ENCODE peak calls at places on chromosomes 4 and X, in ten cellular contexts. K, B, M, N, I, G, C, A, F and Q are unnamed samples. For H3K27me3, the result is how much of the 10 kb centered on the place peaks cover.

GRCh38 chr4:56908206-56909082 is 744 bp downstream of the REST start:
- DNase-seq in K (peak), B (peak), M (peak), N (peak), I (peak), G (peak), C (peak), A (no peak), F (no peak), Q (no peak)

GRCh38 chr4:38904090-38904666 is 36.6 kb downstream of the FAM114A1 start:
- DNase-seq in K (no peak), B (peak), M (no peak), N (no peak), I (no peak), G (peak), C (no peak), A (no peak), F (no peak), Q (no peak)

GRCh38 chr4:98605216-98605615 is 53.2 kb downstream of the TSPAN5 start:
- DNase-seq in K (no peak), B (no peak), M (no peak), N (no peak), I (peak), G (no peak), C (no peak), A (no peak), F (no peak), Q (no peak)

GRCh38 chr4:110270492-110271197 is 72.2 kb upstream of the ELOVL6 start:
- DNase-seq in K (no peak), B (no peak), M (peak), N (no peak), I (peak), G (no peak), C (no peak), A (no peak), F (no peak), Q (no peak)

GRCh38 chrX:118240359-118240758 is 105.5 kb upstream of the WDR44 start:
- DNase-seq in K (peak), B (no peak), M (peak), N (no peak), I (no peak), G (no peak), C (no peak), A (no peak), F (no peak), Q (no peak)

GRCh38 chr4:5821665-5822358 is 71.1 kb downstream of the CRMP1 start:
- DNase-seq in K (no peak), B (peak), M (no peak), N (peak), I (no peak), G (no peak), C (peak), A (no peak), F (no peak), Q (no peak)

GRCh38 chr4:46889410-46889809 is 19.6 kb downstream of the COX7B2 start:
- DNase-seq in K (no peak), B (no peak), M (no peak), N (no peak), I (no peak), G (no peak), C (no peak), A (no peak), F (no peak), Q (no peak)

GRCh38 chr4:166064706-166065105 is 191.7 kb downstream of the TLL1 start:
- DNase-seq in K (no peak), B (no peak), M (no peak), N (no peak), I (no peak), G (no peak), C (no peak), A (no peak), F (no peak), Q (no peak)

GRCh38 chr4:38980903-38981676 is 51.1 kb downstream of the TMEM156 start:
- DNase-seq in K (no peak), B (no peak), M (peak), N (peak), I (peak), G (no peak), C (no peak), A (no peak), F (no peak), Q (peak)

GRCh38 chr4:150261571-150261970 is 183.3 kb downstream of the DCLK2 start:
- DNase-seq in K (no peak), B (no peak), M (no peak), N (no peak), I (no peak), G (no peak), C (no peak), A (no peak), F (no peak), Q (no peak)

GRCh38 chrX:10769165-10769564 is 148.8 kb upstream of the MID1 start:
- DNase-seq in K (no peak), B (peak), M (peak), N (peak), I (peak), G (peak), C (no peak), A (no peak), F (no peak), Q (no peak)

GRCh38 chrX:100695991-100696390 is 35.9 kb downstream of the SYTL4 start:
- DNase-seq in K (no peak), B (no peak), M (no peak), N (no peak), I (no peak), G (no peak), C (no peak), A (no peak), F (no peak), Q (no peak)

GRCh38 chr4:28267166-28267565 is 1406.5 kb downstream of the STIM2 start:
- DNase-seq in K (no peak), B (no peak), M (no peak), N (no peak), I (no peak), G (no peak), C (no peak), A (no peak), F (no peak), Q (no peak)

GRCh38 chr4:81621490-81621889 is 149.8 kb upstream of the RASGEF1B start:
- DNase-seq in K (no peak), B (no peak), M (no peak), N (no peak), I (no peak), G (no peak), C (no peak), A (no peak), F (no peak), Q (no peak)

GRCh38 chr4:29423836-29424721 is 1296.1 kb upstream of the PCDH7 start:
- DNase-seq in K (no peak), B (no peak), M (peak), N (no peak), I (peak), G (peak), C (no peak), A (no peak), F (no peak), Q (peak)

GRCh38 chr4:73870260-73870659 is 1.1 kb downstream of the CXCL1 start:
- DNase-seq in K (no peak), B (peak), M (no peak), N (no peak), I (no peak), G (no peak), C (no peak), A (no peak), F (no peak), Q (no peak)

GRCh38 chr4:94635172-94635571 is 122.6 kb upstream of the BMPR1B start:
- DNase-seq in K (no peak), B (no peak), M (no peak), N (no peak), I (no peak), G (no peak), C (no peak), A (no peak), F (no peak), Q (no peak)

GRCh38 chr4:174454815-174455473 is 67.3 kb downstream of the HPGD start:
- DNase-seq in K (no peak), B (no peak), M (no peak), N (no peak), I (no peak), G (no peak), C (no peak), A (no peak), F (no peak), Q (no peak)

GRCh38 chr4:156981262-156981661 is 9.7 kb upstream of the PDGFC start:
- DNase-seq in K (no peak), B (no peak), M (no peak), N (no peak), I (no peak), G (no peak), C (no peak), A (no peak), F (no peak), Q (no peak)

GRCh38 chr4:145279122-145279960 is 99.0 kb upstream of the OTUD4 start:
- DNase-seq in K (peak), B (no peak), M (peak), N (peak), I (peak), G (no peak), C (peak), A (no peak), F (no peak), Q (peak)

GRCh38 chrX:13092455-13092941 is 48.1 kb upstream of the FAM9C start:
- DNase-seq in K (no peak), B (no peak), M (no peak), N (no peak), I (no peak), G (no peak), C (no peak), A (peak), F (no peak), Q (no peak)

GRCh38 chrX:109632906-109633504 is 8.0 kb upstream of the KCNE5 start:
- DNase-seq in K (no peak), B (peak), M (peak), N (peak), I (no peak), G (peak), C (peak), A (no peak), F (no peak), Q (no peak)

GRCh38 chrX:24371391-24371972 is 11.0 kb downstream of the SUPT20HL1 start:
- DNase-seq in K (peak), B (peak), M (peak), N (peak), I (peak), G (peak), C (peak), A (no peak), F (no peak), Q (no peak)

GRCh38 chr4:26051278-26051677 is 137.3 kb downstream of the SMIM20 start:
- DNase-seq in K (no peak), B (no peak), M (peak), N (peak), I (no peak), G (no peak), C (no peak), A (no peak), F (no peak), Q (no peak)

GRCh38 chr4:26074672-26075071 is 160.7 kb downstream of the SMIM20 start:
- DNase-seq in K (peak), B (peak), M (no peak), N (no peak), I (no peak), G (no peak), C (no peak), A (no peak), F (no peak), Q (no peak)

GRCh38 chr4:10722957-10723356 is 38.4 kb upstream of the CLNK start:
- DNase-seq in K (no peak), B (no peak), M (no peak), N (no peak), I (no peak), G (no peak), C (no peak), A (no peak), F (no peak), Q (no peak)

GRCh38 chr4:173370477-173371291 is at the start of gene SAP30:
- DNase-seq in K (peak), B (peak), M (peak), N (peak), I (peak), G (peak), C (peak), A (peak), F (peak), Q (peak)

GRCh38 chr4:68250151-68250930 is 4.8 kb upstream of the TMPRSS11B start:
- DNase-seq in K (no peak), B (no peak), M (no peak), N (no peak), I (no peak), G (no peak), C (no peak), A (no peak), F (no peak), Q (no peak)

GRCh38 chr4:6107114-6107791 is 89.0 kb upstream of the C4orf50 start:
- DNase-seq in K (no peak), B (no peak), M (no peak), N (peak), I (no peak), G (no peak), C (no peak), A (no peak), F (no peak), Q (no peak)

GRCh38 chr4:27463816-27464215 is 603.2 kb downstream of the STIM2 start:
- DNase-seq in K (no peak), B (no peak), M (peak), N (no peak), I (no peak), G (no peak), C (no peak), A (no peak), F (no peak), Q (peak)

GRCh38 chr4:108744307-108744706 is 18.5 kb downstream of the ETNPPL start:
- DNase-seq in K (no peak), B (no peak), M (no peak), N (no peak), I (no peak), G (no peak), C (no peak), A (no peak), F (no peak), Q (no peak)

GRCh38 chr4:66647468-66647867 is 897.8 kb downstream of the CENPC start:
- DNase-seq in K (no peak), B (no peak), M (no peak), N (no peak), I (no peak), G (no peak), C (no peak), A (no peak), F (no peak), Q (no peak)

GRCh38 chr4:146095091-146095690 is 80.3 kb upstream of the LSM6 start:
- DNase-seq in K (no peak), B (peak), M (peak), N (peak), I (peak), G (peak), C (peak), A (no peak), F (no peak), Q (no peak)

GRCh38 chrX:16023790-16024734 is 99.3 kb upstream of the GRPR start:
- DNase-seq in K (no peak), B (no peak), M (no peak), N (no peak), I (peak), G (no peak), C (no peak), A (no peak), F (no peak), Q (no peak)

GRCh38 chrX:136156560-136157117 is 9.3 kb downstream of the FHL1 start:
- DNase-seq in K (no peak), B (no peak), M (no peak), N (no peak), I (no peak), G (no peak), C (no peak), A (no peak), F (no peak), Q (no peak)
- H3K4me3 ChIP-seq in K (no peak), B (no peak), M (peak), N (no peak), I (no peak), G (no peak), C (no peak), A (no peak), F (no peak), Q (no peak)

DNA sequence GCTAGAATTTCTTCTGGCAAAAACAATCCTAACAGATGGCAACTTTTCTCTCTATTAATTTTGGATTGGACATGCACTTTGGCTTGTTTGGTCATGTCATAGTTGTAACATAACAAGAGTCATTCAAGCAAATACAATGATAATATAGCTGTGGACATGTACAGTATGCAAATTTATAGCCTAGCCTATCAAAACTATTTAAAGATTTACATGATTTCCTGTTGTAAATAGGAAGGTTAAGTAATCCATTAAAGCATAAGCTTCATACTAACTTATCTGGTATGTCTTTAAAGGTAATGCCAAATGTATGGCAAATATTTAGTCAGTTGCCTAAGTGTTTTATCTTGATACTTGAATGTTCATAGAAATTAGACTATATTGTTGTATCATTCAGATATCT is 45.3 kb downstream of the RPA4 start:
- DNase-seq in K (no peak), B (no peak), M (no peak), N (no peak), I (no peak), G (no peak), C (no peak), A (no peak), F (no peak), Q (no peak)
- TF ChIP-seq CTCF in K (no peak), B (no peak), M (no peak), N (no peak), I (no peak), G (no peak), C (no peak), A (no peak), F (no peak), Q (no peak)

GRCh38 chrX:123202523-123202922 is 18.4 kb downstream of the GRIA3 start:
- DNase-seq in K (no peak), B (no peak), M (no peak), N (no peak), I (no peak), G (no peak), C (no peak), A (no peak), F (no peak), Q (no peak)
- H3K27me3 ChIP-seq in K (under half), B (under half), M (under half), N (under half), I (under half), G (under half), C (under half), A (under half), F (under half), Q (under half)

GRCh38 chrX:53445977-53446376 is 11.8 kb upstream of the HSD17B10 start:
- DNase-seq in K (no peak), B (peak), M (peak), N (peak), I (peak), G (peak), C (peak), A (no peak), F (no peak), Q (no peak)
- H3K4me3 ChIP-seq in K (no peak), B (no peak), M (no peak), N (no peak), I (no peak), G (no peak), C (no peak), A (no peak), F (no peak), Q (no peak)

GRCh38 chr4:185817403-185817818 is 5.4 kb upstream of the SORBS2 start:
- DNase-seq in K (peak), B (no peak), M (no peak), N (no peak), I (no peak), G (peak), C (no peak), A (no peak), F (no peak), Q (no peak)

GRCh38 chr4:185819144-185819543 is 7.2 kb upstream of the SORBS2 start:
- DNase-seq in K (no peak), B (no peak), M (no peak), N (no peak), I (no peak), G (no peak), C (no peak), A (no peak), F (no peak), Q (no peak)

GRCh38 chr4:185821029-185821419 is 9.0 kb upstream of the SORBS2 start:
- DNase-seq in K (no peak), B (no peak), M (no peak), N (no peak), I (no peak), G (no peak), C (no peak), A (no peak), F (no peak), Q (no peak)

GRCh38 chr4:185822791-185823190 is 10.8 kb upstream of the SORBS2 start:
- DNase-seq in K (no peak), B (no peak), M (no peak), N (no peak), I (no peak), G (no peak), C (no peak), A (no peak), F (no peak), Q (no peak)

GRCh38 chr4:185820119-185821028 is 8.4 kb upstream of the SORBS2 start:
- DNase-seq in K (no peak), B (peak), M (no peak), N (no peak), I (no peak), G (no peak), C (no peak), A (no peak), F (no peak), Q (no peak)
- TF ChIP-seq CTCF in K (no peak), B (peak), M (no peak), N (no peak), I (no peak), G (no peak), C (no peak), A (no peak), F (no peak), Q (no peak)

GRCh38 chr4:48484494-48485168 is 1.5 kb downstream of the SLC10A4 start:
- DNase-seq in K (no peak), B (peak), M (no peak), N (peak), I (no peak), G (no peak), C (no peak), A (no peak), F (no peak), Q (no peak)
- H3K27me3 ChIP-seq in K (under half), B (half or more), M (under half), N (under half), I (under half), G (half or more), C (under half), A (under half), F (under half), Q (under half)

GRCh38 chrX:21926527-21927278 is 13.8 kb upstream of the SMS start:
- DNase-seq in K (no peak), B (peak), M (peak), N (no peak), I (peak), G (peak), C (no peak), A (no peak), F (no peak), Q (peak)

GRCh38 chrX:21930986-21931385 is 9.5 kb upstream of the SMS start:
- DNase-seq in K (no peak), B (no peak), M (no peak), N (no peak), I (no peak), G (no peak), C (no peak), A (no peak), F (no peak), Q (no peak)

GRCh38 chrX:21929209-21929608 is 11.3 kb upstream of the SMS start:
- DNase-seq in K (no peak), B (no peak), M (no peak), N (no peak), I (no peak), G (no peak), C (no peak), A (no peak), F (no peak), Q (no peak)

GRCh38 chrX:21926116-21926515 is 14.4 kb upstream of the SMS start:
- DNase-seq in K (no peak), B (no peak), M (peak), N (no peak), I (no peak), G (no peak), C (no peak), A (no peak), F (no peak), Q (no peak)
- H3K4me3 ChIP-seq in K (no peak), B (no peak), M (peak), N (peak), I (no peak), G (no peak), C (no peak), A (peak), F (no peak), Q (no peak)